ENCODE peak calls at places on chromosomes 2 and 18, in ten cellular contexts. S is AG09309, B is left lung, M is testis, U is right lobe of liver, C is stomach, P is A673, K is lower leg skin, H is GM12865, L is lower lobe of right lung. Q is an unnamed sample.

GRCh38 chr2:101036562-101036961 is 34.5 kb downstream of the RPL31 start:
- DNase-seq in B (no peak), S (no peak), L (no peak), K (no peak), H (peak; percentile 40), P (peak; percentile 42), C (no peak), M (no peak), U (no peak), Q (no peak)

GRCh38 chr2:161036926-161037325 is 123.3 kb upstream of the TANK start:
- DNase-seq in U (no peak), M (no peak), P (no peak), B (no peak), H (no peak), K (no peak), L (no peak), S (peak; percentile 71), C (no peak), Q (no peak)

GRCh38 chr18:494602-494983 is 5.9 kb downstream of the COLEC12 start:
- DNase-seq in M (no peak), H (no peak), U (no peak), B (no peak), C (no peak), S (no peak), L (no peak), K (no peak), P (no peak), Q (no peak)

GRCh38 chr18:43276471-43276870 is 819 bp downstream of the SYT4 start:
- DNase-seq in S (no peak), L (no peak), H (no peak), K (no peak), C (no peak), M (no peak), B (no peak), P (no peak), U (no peak), Q (no peak)

GRCh38 chr2:200306969-200307811 is 697 bp downstream of the SPATS2L start:
- DNase-seq in L (peak; percentile 63), M (peak; percentile 72), U (peak; percentile 66), S (no peak), B (peak; percentile 38), P (peak; percentile 38), C (peak; percentile 63), H (peak; percentile 71), K (peak; percentile 87), Q (peak; percentile 25)

GRCh38 chr2:239354791-239355136 is 46.1 kb downstream of the HDAC4 start:
- DNase-seq in U (no peak), C (no peak), K (no peak), B (no peak), L (no peak), P (no peak), S (no peak), M (no peak), H (no peak), Q (no peak)

GRCh38 chr2:171807130-171807529 is 86.9 kb downstream of the SLC25A12 start:
- DNase-seq in U (no peak), M (no peak), C (no peak), S (no peak), L (no peak), H (no peak), B (no peak), P (no peak), K (no peak), Q (no peak)

GRCh38 chr18:70044626-70045025 is 97.0 kb upstream of the CD226 start:
- DNase-seq in H (no peak), K (no peak), C (no peak), U (no peak), L (no peak), B (no peak), S (peak; percentile 98), P (peak; percentile 53), M (no peak), Q (no peak)

GRCh38 chr18:79518028-79518682 is 122.4 kb downstream of the NFATC1 start:
- DNase-seq in P (no peak), C (no peak), B (peak; percentile 24), L (no peak), K (peak; percentile 83), U (no peak), S (no peak), M (peak; percentile 7), H (no peak), Q (peak; percentile 14)

GRCh38 chr18:79516441-79516931 is 120.8 kb downstream of the NFATC1 start:
- DNase-seq in S (no peak), B (peak; percentile 10), K (peak; percentile 43), U (no peak), P (no peak), H (no peak), L (no peak), M (peak; percentile 9), C (no peak), Q (no peak)

GRCh38 chr18:79518683-79519128 is 123.0 kb downstream of the NFATC1 start:
- DNase-seq in U (no peak), L (no peak), K (peak; percentile 80), B (peak; percentile 29), P (no peak), M (peak; percentile 9), H (no peak), S (no peak), C (no peak), Q (no peak)

GRCh38 chr18:79515944-79516351 is 120.2 kb downstream of the NFATC1 start:
- DNase-seq in H (no peak), P (no peak), B (peak; percentile 11), L (no peak), M (peak; percentile 9), U (no peak), S (no peak), K (peak; percentile 83), C (no peak), Q (no peak)

GRCh38 chr18:79517322-79517721 is 121.6 kb downstream of the NFATC1 start:
- DNase-seq in M (peak; percentile 8), H (no peak), K (peak; percentile 79), U (no peak), S (no peak), C (no peak), B (no peak), P (no peak), L (no peak), Q (peak; percentile 15)
- TF ChIP-seq CTCF in M (no peak), H (no peak), K (no peak), U (no peak), S (no peak), C (no peak), B (no peak), P (no peak), L (no peak), Q (no peak)

GRCh38 chr2:237453671-237454070 is 33.4 kb upstream of the MLPH start:
- DNase-seq in M (no peak), P (no peak), H (no peak), K (peak; percentile 36), S (no peak), L (no peak), C (no peak), B (no peak), U (no peak), Q (no peak)

GRCh38 chr2:237452846-237453245 is 34.2 kb upstream of the MLPH start:
- DNase-seq in B (no peak), P (no peak), S (no peak), L (no peak), C (no peak), M (no peak), K (no peak), H (no peak), U (no peak), Q (no peak)

GRCh38 chr2:237450108-237450507 is 36.1 kb upstream of the COL6A3 start:
- DNase-seq in C (no peak), S (no peak), M (no peak), P (no peak), H (no peak), L (no peak), B (no peak), K (no peak), U (no peak), Q (no peak)

GRCh38 chr2:237450583-237450982 is 36.5 kb upstream of the MLPH start:
- DNase-seq in L (no peak), H (no peak), U (no peak), S (no peak), K (no peak), B (no peak), P (no peak), C (no peak), M (no peak), Q (no peak)

DNA sequence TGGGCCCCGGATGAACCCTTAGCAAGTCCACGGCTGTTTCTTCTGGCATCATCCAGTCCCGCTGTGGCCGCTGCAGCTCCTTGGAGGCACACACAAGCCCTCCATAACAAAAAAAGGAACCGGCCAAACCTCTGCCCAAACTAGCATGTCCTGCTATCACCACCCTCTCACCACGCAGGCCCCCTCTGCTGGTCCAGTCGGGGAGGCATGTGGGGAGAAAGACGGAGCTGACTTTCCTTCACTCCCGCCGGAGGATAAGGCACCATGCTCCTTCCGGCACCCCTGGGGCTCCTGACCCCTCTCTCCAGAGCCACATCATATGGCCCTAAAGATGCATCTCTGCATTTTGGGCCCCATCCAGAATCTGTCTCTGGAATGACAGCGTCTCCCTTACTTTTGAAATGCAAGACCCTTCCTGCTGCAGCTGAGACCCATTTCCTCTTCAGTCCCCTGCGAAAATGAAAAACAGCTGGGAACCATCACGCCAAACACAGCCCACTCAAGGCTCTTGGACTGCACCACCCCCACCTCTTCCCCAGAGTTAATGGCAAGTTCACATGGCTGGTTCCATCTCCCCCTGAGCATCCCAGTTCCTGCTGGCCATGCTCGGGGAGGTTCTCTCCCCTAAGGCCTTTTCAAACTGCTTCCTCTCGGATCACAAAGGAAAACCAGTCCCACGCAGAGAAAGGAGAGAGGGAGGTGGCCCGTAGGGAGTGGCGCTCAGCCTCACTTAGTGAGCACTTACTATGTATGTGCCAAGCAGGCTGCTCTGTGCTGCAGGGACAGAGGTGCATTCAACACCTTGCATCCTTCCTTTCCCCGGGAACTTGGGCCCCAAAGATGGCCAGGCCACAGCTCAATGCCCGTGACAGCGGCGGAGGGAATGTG is 35.2 kb upstream of the MLPH start:
- DNase-seq in L (no peak), H (no peak), B (no peak), S (no peak), U (no peak), C (no peak), M (no peak), K (no peak), P (peak; percentile 56), Q (no peak)
- TF ChIP-seq CTCF in L (no peak), H (no peak), B (no peak), S (peak; percentile 9), U (no peak), C (no peak), M (no peak), K (no peak), P (peak; percentile 23), Q (no peak)

GRCh38 chr2:122451040-122451439 is 695.6 kb downstream of the TSN start:
- DNase-seq in B (no peak), K (no peak), C (no peak), P (peak; percentile 64), M (peak; percentile 19), L (no peak), H (peak; percentile 48), S (no peak), U (no peak), Q (no peak)
- TF ChIP-seq CTCF in B (no peak), K (no peak), C (peak; percentile 21), P (peak; percentile 64), M (peak; percentile 28), L (peak; percentile 45), H (peak; percentile 60), S (peak; percentile 46), U (peak; percentile 46), Q (no peak)

DNA sequence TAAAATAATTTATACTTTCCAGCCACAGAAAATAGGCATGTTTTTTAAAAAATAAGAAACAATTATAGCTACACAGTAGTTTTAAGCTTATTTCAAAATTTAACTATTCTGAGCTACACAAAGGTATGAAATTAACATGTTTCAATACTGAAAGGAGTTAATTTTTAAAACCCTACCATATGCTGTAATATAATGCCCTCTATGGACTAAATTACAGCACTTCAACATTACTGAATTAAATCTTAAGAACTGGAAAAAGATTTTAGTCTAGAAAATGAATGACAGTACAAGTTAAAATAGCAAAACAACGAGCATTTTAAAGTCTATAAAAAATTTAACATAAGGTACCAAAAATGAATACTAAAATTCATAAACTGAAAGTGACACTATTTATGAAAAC is 36.3 kb downstream of the RTN4 start:
- DNase-seq in S (no peak), L (no peak), B (no peak), C (no peak), P (peak; percentile 36), U (no peak), H (no peak), M (no peak), K (no peak), Q (no peak)
- TF ChIP-seq CTCF in S (no peak), L (no peak), B (no peak), C (no peak), P (peak; percentile 53), U (peak; percentile 36), H (no peak), M (no peak), K (no peak), Q (no peak)